ENCODE peak calls at places on chromosomes 3 and 15, in ten cellular contexts. N is naive B cell; J is activated gamma-delta T cell treated with anti-CD3 and anti-CD28 coated beads, Interleukin-2, amount 50 U/mL, for 16 hours; L is ureter; R is T-helper 17 cell; U is NCI-H526; T is T-helper 9 cell; H is A172; M is midbrain; X is kidney glomerular epithelial cell. K is an unnamed sample.

GRCh38 chr3:84881288-84881687 is 77.5 kb upstream of the CADM2 start:
- DNase-seq in U (no peak), L (no peak), J (no peak), R (no peak), N (no peak), H (no peak), X (no peak), M (no peak), T (no peak), K (no peak)

GRCh38 chr15:31241888-31242287 is 84.7 kb upstream of the KLF13 start:
- DNase-seq in X (no peak), H (no peak), M (no peak), T (no peak), U (no peak), R (no peak), J (no peak), L (no peak), N (no peak), K (no peak)

GRCh38 chr15:28981351-28981720 is 95.6 kb downstream of the APBA2 start:
- DNase-seq in N (no peak), X (no peak), U (no peak), J (no peak), R (no peak), H (no peak), T (no peak), L (no peak), M (no peak), K (no peak)

GRCh38 chr3:74470313-74470712 is 144.1 kb downstream of the CNTN3 start:
- DNase-seq in X (no peak), H (no peak), R (no peak), M (no peak), U (no peak), L (no peak), J (no peak), T (no peak), N (no peak), K (no peak)

GRCh38 chr3:112814256-112814655 is 32.4 kb downstream of the CD200R1L start:
- DNase-seq in M (peak; percentile 29), N (peak; percentile 6), U (peak; percentile 1), J (no peak), R (no peak), T (no peak), H (peak; percentile 51), L (no peak), X (peak; percentile 38), K (no peak)

GRCh38 chr3:197520311-197521276 is 35.2 kb downstream of the BDH1 start:
- DNase-seq in M (peak; percentile 22), U (peak; percentile 82), L (no peak), T (no peak), X (peak; percentile 93), R (no peak), H (peak; percentile 83), J (no peak), N (no peak), K (no peak)

GRCh38 chr3:127799476-127800222 is 22.7 kb downstream of the MGLL start:
- DNase-seq in U (no peak), T (no peak), R (no peak), J (no peak), L (no peak), H (peak; percentile 90), M (no peak), N (no peak), X (peak; percentile 82), K (no peak)

GRCh38 chr3:43505351-43505750 is 116.5 kb downstream of the ANO10 start:
- DNase-seq in R (no peak), X (no peak), U (no peak), L (no peak), N (no peak), J (no peak), T (no peak), M (no peak), H (peak; percentile 4), K (no peak)

GRCh38 chr15:47746516-47746915 is 29.2 kb downstream of the SEMA6D start:
- DNase-seq in R (no peak), X (no peak), T (no peak), M (no peak), U (no peak), H (no peak), L (no peak), N (no peak), J (no peak), K (no peak)

GRCh38 chr3:120820748-120821147 is 78.2 kb downstream of the GTF2E1 start:
- DNase-seq in J (no peak), R (no peak), N (no peak), H (no peak), M (no peak), T (no peak), U (peak; percentile 10), L (no peak), X (no peak), K (no peak)

GRCh38 chr3:155283092-155284056 is 10.1 kb downstream of the STRIT1 start:
- DNase-seq in L (no peak), X (no peak), T (no peak), U (no peak), H (no peak), M (no peak), N (no peak), J (no peak), R (no peak), K (no peak)

GRCh38 chr3:185153170-185153733 is 392 bp upstream of the C3orf70 start:
- DNase-seq in J (no peak), U (peak; percentile 50), H (no peak), T (no peak), M (no peak), X (no peak), N (no peak), R (no peak), L (no peak), K (no peak)

GRCh38 chr3:152269423-152270144 is 855 bp downstream of the MBNL1 start:
- DNase-seq in H (peak; percentile 64), M (peak; percentile 76), T (peak; percentile 31), N (peak; percentile 65), U (peak; percentile 89), R (peak; percentile 50), X (peak; percentile 74), L (peak; percentile 79), J (no peak), K (no peak)

GRCh38 chr3:77158701-77159100 is 118.8 kb downstream of the ROBO2 start:
- DNase-seq in N (no peak), R (no peak), L (no peak), U (no peak), H (no peak), J (no peak), X (no peak), T (no peak), M (no peak), K (no peak)

GRCh38 chr3:194856296-194856695 is 170.6 kb downstream of the FAM43A start:
- DNase-seq in R (no peak), H (no peak), T (no peak), N (no peak), U (no peak), X (no peak), L (no peak), M (no peak), J (no peak), K (no peak)

GRCh38 chr3:58167431-58168351 is 43.1 kb downstream of the DNASE1L3 start:
- DNase-seq in T (peak; percentile 34), J (peak; percentile 25), R (no peak), M (peak; percentile 52), H (peak; percentile 44), X (peak; percentile 64), U (no peak), L (peak; percentile 76), N (peak; percentile 20), K (peak; percentile 86)

GRCh38 chr3:44554626-44555592 is at the start of gene ZKSCAN7:
- DNase-seq in R (no peak), U (peak; percentile 38), L (peak; percentile 64), T (peak; percentile 3), X (peak; percentile 68), J (peak; percentile 42), N (peak; percentile 35), M (peak; percentile 63), H (no peak), K (peak; percentile 34)

GRCh38 chr3:8441969-8442559 is 59.6 kb upstream of the LMCD1 start:
- DNase-seq in J (no peak), T (no peak), R (no peak), L (no peak), M (peak; percentile 72), N (no peak), H (peak; percentile 77), U (peak; percentile 17), X (peak; percentile 72), K (no peak)

GRCh38 chr15:74780983-74781672 is 752 bp upstream of the CSK start:
- DNase-seq in T (no peak), U (no peak), L (no peak), J (no peak), H (no peak), X (no peak), N (peak; percentile 50), R (no peak), M (no peak), K (no peak)

GRCh38 chr3:35565048-35565447 is 74.3 kb upstream of the ARPP21 start:
- DNase-seq in M (no peak), H (no peak), L (no peak), T (no peak), J (no peak), N (no peak), X (peak; percentile 3), R (no peak), U (no peak), K (no peak)

GRCh38 chr15:36753173-36753572 is 173.7 kb downstream of the CDIN1 start:
- DNase-seq in H (no peak), L (no peak), R (no peak), T (no peak), M (no peak), X (no peak), U (no peak), N (no peak), J (no peak), K (no peak)

GRCh38 chr3:112089956-112090898 is 4.0 kb downstream of the C3orf52 start:
- DNase-seq in T (no peak), H (peak; percentile 45), R (no peak), L (no peak), N (no peak), U (no peak), M (no peak), X (no peak), J (no peak), K (no peak)

GRCh38 chr3:158685151-158685550 is 12.7 kb upstream of the LXN start:
- DNase-seq in L (no peak), T (no peak), X (no peak), R (no peak), H (no peak), U (no peak), N (no peak), J (no peak), M (no peak), K (no peak)

GRCh38 chr3:59769132-59769531 is 719.3 kb upstream of the CFAP20DC start:
- DNase-seq in N (no peak), T (no peak), L (no peak), J (no peak), R (no peak), X (no peak), H (no peak), U (no peak), M (no peak), K (no peak)

GRCh38 chr3:123590685-123591450 is 6.0 kb upstream of the HACD2 start:
- DNase-seq in R (no peak), M (no peak), L (no peak), J (no peak), T (no peak), X (no peak), U (no peak), H (no peak), N (no peak), K (no peak)

GRCh38 chr3:62597481-62597880 is 224.1 kb upstream of the FEZF2 start:
- DNase-seq in J (no peak), N (no peak), M (no peak), L (no peak), R (no peak), H (no peak), U (no peak), T (no peak), X (no peak), K (no peak)

GRCh38 chr3:168802761-168803160 is 707.0 kb upstream of the GOLIM4 start:
- DNase-seq in L (no peak), M (no peak), T (no peak), X (no peak), N (no peak), H (no peak), U (no peak), J (no peak), R (no peak), K (no peak)